ENCODE peak calls at places on chromosomes 1 and 21, in ten cellular contexts. T is right lobe of liver, E is prostate gland, U is suprapubic skin, W is IMR-90, Y is breast epithelium, S is transverse colon, A is uterus, M is body of pancreas, N is heart left ventricle. X is an unnamed sample.
A peak's percentile ranks its signal among the peaks of the same experiment; 100 is the strongest.

GRCh38 chr1:12345350-12346217 is 115.8 kb downstream of the VPS13D start:
- DNase-seq in N (no peak), T (no peak), E (no peak), M (no peak), Y (no peak), W (no peak), S (no peak), U (no peak), A (no peak), X (no peak)

GRCh38 chr1:68974447-68974846 is 477.6 kb upstream of the DEPDC1 start:
- DNase-seq in U (no peak), A (no peak), S (no peak), T (no peak), N (no peak), W (no peak), M (no peak), E (no peak), Y (no peak), X (no peak)

GRCh38 chr1:76862447-76862846 is 4.8 kb upstream of the ST6GALNAC5 start:
- DNase-seq in E (no peak), Y (no peak), A (no peak), N (no peak), M (no peak), S (no peak), W (peak; percentile 75), T (no peak), U (no peak), X (no peak)

GRCh38 chr1:30714536-30715090 is 8.8 kb downstream of the MATN1 start:
- DNase-seq in Y (no peak), A (no peak), W (no peak), T (no peak), N (no peak), S (no peak), U (no peak), E (no peak), M (no peak), X (no peak)

GRCh38 chr1:231417503-231417902 is 4.6 kb downstream of the EGLN1 start:
- DNase-seq in A (no peak), E (no peak), W (no peak), S (no peak), Y (no peak), M (no peak), N (no peak), T (no peak), U (no peak), X (no peak)

GRCh38 chr1:171817511-171818265 is 23.6 kb upstream of the DNM3 start:
- DNase-seq in S (peak; percentile 8), T (no peak), W (peak; percentile 76), M (no peak), U (no peak), Y (no peak), E (no peak), A (no peak), N (no peak), X (no peak)

GRCh38 chr1:47407481-47407880 is 8.6 kb upstream of the FOXE3 start:
- DNase-seq in E (no peak), W (peak; percentile 45), U (no peak), S (no peak), T (no peak), Y (no peak), N (no peak), A (no peak), M (no peak), X (no peak)

GRCh38 chr1:31476891-31477846 is 64.2 kb downstream of the SERINC2 start:
- DNase-seq in U (no peak), N (no peak), W (no peak), E (no peak), T (no peak), M (no peak), A (no peak), Y (peak; percentile 83), S (no peak), X (no peak)

GRCh38 chr1:93255222-93256079 is 74.9 kb downstream of the CCDC18 start:
- DNase-seq in U (no peak), Y (no peak), N (no peak), S (no peak), W (peak; percentile 92), T (no peak), A (no peak), E (no peak), M (no peak), X (no peak)

GRCh38 chr21:38533887-38534286 is 35.6 kb upstream of the ERG start:
- DNase-seq in M (no peak), N (no peak), E (no peak), S (no peak), W (no peak), T (no peak), U (no peak), Y (no peak), A (no peak), X (no peak)

GRCh38 chr1:22057861-22058260 is 5.4 kb downstream of the CDC42 start:
- DNase-seq in S (no peak), W (no peak), E (no peak), U (no peak), T (no peak), Y (no peak), M (no peak), N (no peak), A (no peak), X (no peak)

GRCh38 chr1:101253976-101254660 is 17.3 kb downstream of the S1PR1 start:
- DNase-seq in W (peak; percentile 63), U (no peak), Y (no peak), T (no peak), S (no peak), E (no peak), N (no peak), A (peak; percentile 24), M (no peak), X (no peak)

GRCh38 chr1:21909787-21910503 is 27.2 kb downstream of the HSPG2 start:
- DNase-seq in W (peak; percentile 60), S (no peak), N (peak; percentile 90), M (no peak), Y (no peak), E (peak; percentile 41), U (peak; percentile 81), A (peak; percentile 77), T (no peak), X (no peak)

GRCh38 chr1:36172983-36173382 is 17.0 kb downstream of the MAP7D1 start:
- DNase-seq in E (no peak), U (no peak), S (no peak), T (no peak), Y (no peak), W (peak; percentile 86), A (no peak), N (no peak), M (no peak), X (no peak)

GRCh38 chr1:64010316-64010715 is 193.1 kb upstream of the UBE2U start:
- DNase-seq in Y (no peak), A (no peak), M (no peak), T (no peak), N (no peak), W (no peak), S (no peak), E (no peak), U (no peak), X (no peak)

GRCh38 chr1:64004451-64004850 is 199.0 kb upstream of the UBE2U start:
- DNase-seq in N (no peak), S (no peak), M (no peak), E (no peak), Y (no peak), U (no peak), W (peak; percentile 5), A (no peak), T (no peak), X (no peak)

GRCh38 chr1:64001038-64001437 is 202.4 kb upstream of the UBE2U start:
- DNase-seq in W (no peak), A (no peak), M (no peak), Y (no peak), U (no peak), E (no peak), T (no peak), S (no peak), N (no peak), X (no peak)

GRCh38 chr1:64006276-64007051 is 197.0 kb upstream of the UBE2U start:
- DNase-seq in T (no peak), S (no peak), A (no peak), E (peak; percentile 48), Y (no peak), N (no peak), U (no peak), W (peak; percentile 80), M (peak; percentile 75), X (no peak)
- H3K27ac ChIP-seq in T (no peak overlapping the region), S (no peak overlapping the region), A (no peak overlapping the region), E (no peak overlapping the region), Y (no peak overlapping the region), N (peak overlapping the region; percentile 3), U (no peak overlapping the region), W (no peak overlapping the region), M (peak overlapping the region; percentile 60), X (no peak overlapping the region)

GRCh38 chr1:224739303-224739996 is 123.3 kb downstream of the CNIH3 start:
- DNase-seq in S (no peak), W (no peak), E (no peak), N (no peak), U (no peak), A (no peak), T (no peak), M (no peak), Y (no peak), X (no peak)
- H3K4me3 ChIP-seq in S (no peak overlapping the region), W (no peak overlapping the region), E (no peak overlapping the region), N (no peak overlapping the region), U (no peak overlapping the region), A (no peak overlapping the region), T (no peak overlapping the region), M (no peak overlapping the region), Y (no peak overlapping the region), X (no peak overlapping the region)

DNA sequence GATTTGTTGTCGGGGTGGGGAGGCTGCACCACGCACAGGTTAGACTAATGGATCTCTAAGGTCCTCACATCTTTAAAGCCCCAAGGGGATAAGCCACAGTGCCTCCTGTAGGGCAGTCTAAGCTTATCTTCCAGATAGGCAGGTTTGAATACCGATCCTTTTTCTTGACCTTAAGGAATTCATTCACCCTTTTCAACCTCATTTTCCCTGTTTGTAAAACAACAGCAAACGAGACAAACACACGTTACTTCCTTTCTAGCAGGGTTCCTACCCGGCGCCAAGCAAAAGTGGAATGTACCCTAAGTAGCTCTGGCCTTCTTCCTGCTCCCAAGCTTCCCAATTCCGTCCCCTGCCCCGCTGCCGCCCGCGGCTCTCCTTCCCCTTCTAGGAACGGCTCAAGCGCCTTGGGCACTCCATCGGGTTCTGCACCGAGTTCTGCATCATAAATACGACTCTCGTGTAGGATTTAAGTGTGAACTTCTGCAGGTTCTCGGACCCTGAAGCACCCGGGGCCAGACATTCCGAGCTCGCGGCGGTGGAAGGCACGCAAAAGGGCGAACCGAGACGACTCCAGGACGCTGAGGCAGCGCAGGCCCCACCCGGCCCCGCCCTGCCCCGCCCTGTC is 548 bp upstream of the CDC20 start:
- DNase-seq in W (peak; percentile 37), E (no peak), S (peak; percentile 64), U (no peak), Y (no peak), T (no peak), A (no peak), M (peak; percentile 32), N (no peak), X (no peak)
- TF ChIP-seq POLR2A in W (no peak), E (no peak), S (peak; percentile 64), U (no peak), Y (no peak), T (no peak), A (peak; percentile 27), M (peak; percentile 17), N (no peak), X (no peak)

DNA sequence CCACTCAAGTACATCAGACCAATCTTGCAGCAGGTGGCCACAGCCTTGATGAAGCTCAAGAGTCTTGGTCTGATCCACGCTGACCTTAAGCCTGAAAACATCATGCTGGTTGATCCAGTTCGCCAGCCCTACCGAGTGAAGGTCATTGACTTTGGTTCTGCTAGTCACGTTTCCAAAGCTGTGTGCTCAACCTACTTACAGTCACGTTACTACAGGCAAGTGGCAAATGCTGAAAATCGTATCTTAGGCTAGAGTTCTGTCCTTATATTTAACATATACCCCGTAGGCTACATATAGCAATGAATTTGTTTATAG is 12.1 kb downstream of the HIPK1 start:
- DNase-seq in S (no peak), Y (no peak), A (no peak), N (no peak), W (no peak), U (no peak), M (no peak), E (no peak), T (peak; percentile 61), X (no peak)
- H3K27ac ChIP-seq in S (no peak overlapping the region), Y (no peak overlapping the region), A (no peak overlapping the region), N (no peak overlapping the region), W (no peak overlapping the region), U (no peak overlapping the region), M (no peak overlapping the region), E (no peak overlapping the region), T (peak overlapping the region; percentile 14), X (no peak overlapping the region)